ENCODE peak calls at places on chromosomes 6 and 20, in eight cellular contexts. P is DMS153, G is body of pancreas, Q is GOT3, M is germinal center, C is adrenal gland, S is cardiac fibroblast, H is cardiac muscle cell. U is an unnamed sample.

GRCh38 chr20:4767084-4767483 is 45.4 kb downstream of the PRND start:
- DNase-seq in C (no peak), P (no peak), M (no peak), Q (no peak), S (no peak), H (no peak), G (no peak), U (peak; percentile 33)

GRCh38 chr6:53731906-53732636 is 62.7 kb upstream of the LRRC1 start:
- DNase-seq in H (no peak), Q (no peak), M (no peak), G (no peak), S (no peak), C (no peak), P (no peak), U (peak; percentile 7)

GRCh38 chr6:39182604-39183003 is 46.7 kb downstream of the KCNK5 start:
- DNase-seq in Q (no peak), G (no peak), H (no peak), S (no peak), P (peak; percentile 38), C (no peak), M (no peak), U (no peak)

GRCh38 chr6:20929283-20929682 is 395.0 kb downstream of the CDKAL1 start:
- DNase-seq in P (no peak), Q (no peak), C (no peak), S (peak; percentile 20), G (no peak), M (no peak), H (no peak), U (no peak)

GRCh38 chr20:40668449-40669228 is 20.4 kb downstream of the MAFB start:
- DNase-seq in S (no peak), C (no peak), P (no peak), Q (no peak), G (peak; percentile 23), M (no peak), H (no peak), U (no peak)

GRCh38 chr6:1336246-1336843 is 24.4 kb downstream of the FOXQ1 start:
- DNase-seq in S (no peak), H (peak; percentile 18), C (no peak), P (no peak), Q (no peak), M (no peak), G (peak; percentile 77), U (no peak)

GRCh38 chr6:54846243-54846856 is at the start of gene FAM83B:
- DNase-seq in H (peak; percentile 7), S (no peak), M (no peak), Q (no peak), C (no peak), P (no peak), G (peak; percentile 82), U (no peak)

GRCh38 chr20:208937-209566 is 18.0 kb upstream of the DEFB129 start:
- DNase-seq in G (peak; percentile 8), Q (no peak), C (peak; percentile 26), S (peak; percentile 84), M (peak; percentile 8), P (peak; percentile 40), H (peak; percentile 81), U (peak; percentile 56)

GRCh38 chr6:138088307-138088744 is 18.9 kb downstream of the PERP start:
- DNase-seq in G (peak; percentile 47), Q (no peak), P (peak; percentile 71), M (no peak), H (peak; percentile 34), S (peak; percentile 79), C (peak; percentile 58), U (no peak)

GRCh38 chr20:1119128-1119505 is 715 bp downstream of the PSMF1 start:
- DNase-seq in Q (no peak), H (no peak), S (no peak), M (no peak), C (no peak), G (no peak), P (no peak), U (no peak)

GRCh38 chr6:21053612-21054011 is 519.4 kb downstream of the CDKAL1 start:
- DNase-seq in G (no peak), C (no peak), P (no peak), Q (no peak), M (no peak), S (peak; percentile 51), H (peak; percentile 30), U (peak; percentile 17)

GRCh38 chr20:30485331-30486102 is 771.9 kb upstream of the DEFB115 start:
- DNase-seq in M (no peak), H (no peak), C (no peak), P (no peak), Q (no peak), S (no peak), G (no peak), U (no peak)

GRCh38 chr20:62739581-62740285 is 31.1 kb downstream of the NTSR1 start:
- DNase-seq in Q (no peak), M (peak; percentile 50), G (peak; percentile 6), S (peak; percentile 18), P (peak; percentile 33), H (no peak), C (no peak), U (peak; percentile 87)

GRCh38 chr20:52779125-52779524 is 193.0 kb upstream of the TSHZ2 start:
- DNase-seq in M (no peak), H (no peak), C (no peak), Q (no peak), P (no peak), G (no peak), S (no peak), U (no peak)

GRCh38 chr6:30130887-30131862 is 4.8 kb upstream of the TRIM40 start:
- DNase-seq in S (peak; percentile 87), H (peak; percentile 90), M (peak; percentile 87), C (peak; percentile 85), G (peak; percentile 79), Q (peak; percentile 6), P (peak; percentile 77), U (peak; percentile 77)

GRCh38 chr6:80163754-80164187 is 57.3 kb downstream of the BCKDHB start:
- DNase-seq in G (no peak), P (peak; percentile 81), Q (no peak), H (peak; percentile 60), M (peak; percentile 11), C (no peak), S (peak; percentile 87), U (peak; percentile 27)

GRCh38 chr20:37179671-37180524 is 550 bp upstream of the MROH8 start:
- DNase-seq in S (peak; percentile 72), H (peak; percentile 25), C (no peak), Q (no peak), G (no peak), M (no peak), P (no peak), U (peak; percentile 41)

GRCh38 chr20:53646550-53646949 is 52.9 kb upstream of the ZNF217 start:
- DNase-seq in G (no peak), S (no peak), M (no peak), P (no peak), Q (no peak), H (no peak), C (no peak), U (no peak)

GRCh38 chr6:75932067-75932466 is 140.4 kb downstream of the IMPG1 start:
- DNase-seq in S (peak; percentile 34), P (no peak), C (no peak), M (peak; percentile 6), H (peak; percentile 44), G (peak; percentile 82), Q (no peak), U (peak; percentile 5)

GRCh38 chr20:32636821-32637220 is 36.9 kb downstream of the C20orf203 start:
- DNase-seq in G (peak; percentile 33), C (peak; percentile 69), Q (no peak), M (no peak), S (no peak), H (no peak), P (no peak), U (no peak)

GRCh38 chr6:57242505-57242904 is 20.4 kb upstream of the RAB23 start:
- DNase-seq in M (no peak), G (no peak), Q (peak; percentile 4), C (no peak), P (no peak), H (peak; percentile 90), S (peak; percentile 97), U (no peak)

GRCh38 chr6:87870606-87871005 is 168.6 kb upstream of the AKIRIN2 start:
- DNase-seq in M (no peak), Q (no peak), C (no peak), G (no peak), P (no peak), H (peak; percentile 6), S (peak; percentile 19), U (no peak)

U was measured in MV-4-11.